ENCODE peak calls at places on chromosomes 13 and 19, in nine cellular contexts. Y, J, Z, O, A, V, F, Q and I are unnamed samples.

GRCh38 chr19:45864629-45865082 is 530 bp downstream of the FOXA3 start:
- DNase-seq in Y (no peak), J (no peak), Z (no peak), O (no peak), A (no peak), V (no peak), F (no peak), Q (no peak), I (no peak)

GRCh38 chr13:81664872-81665271 is 1323.9 kb upstream of the SPRY2 start:
- DNase-seq in Y (no peak), J (no peak), Z (no peak), O (no peak), A (no peak), V (no peak), F (no peak), Q (no peak), I (no peak)

GRCh38 chr13:102863590-102863989 is 17.8 kb downstream of the ERCC5 start:
- DNase-seq in Y (no peak), J (no peak), Z (no peak), O (no peak), A (no peak), V (no peak), F (no peak), Q (no peak), I (no peak)

GRCh38 chr19:48213959-48214358 is 41.8 kb downstream of the CARD8 start:
- DNase-seq in Y (no peak), J (no peak), Z (no peak), O (no peak), A (no peak), V (no peak), F (no peak), Q (no peak), I (no peak)

GRCh38 chr19:14383898-14384669 is 2.8 kb downstream of the ADGRE5 start:
- DNase-seq in Y (no peak), J (no peak), Z (no peak), O (no peak), A (no peak), V (peak), F (no peak), Q (peak), I (no peak)

GRCh38 chr13:79282976-79283375 is 123.1 kb downstream of the RBM26 start:
- DNase-seq in Y (no peak), J (no peak), Z (no peak), O (no peak), A (no peak), V (no peak), F (no peak), Q (no peak), I (no peak)

GRCh38 chr19:49690656-49691242 is at the start of gene CPT1C:
- DNase-seq in Y (no peak), J (peak), Z (peak), O (peak), A (peak), V (peak), F (peak), Q (peak), I (no peak)

GRCh38 chr13:49791214-49791752 is 1.2 kb downstream of the KPNA3 start:
- DNase-seq in Y (no peak), J (no peak), Z (peak), O (no peak), A (no peak), V (no peak), F (peak), Q (peak), I (no peak)

GRCh38 chr13:80979035-80979641 is 638.2 kb upstream of the SPRY2 start:
- DNase-seq in Y (no peak), J (no peak), Z (peak), O (peak), A (no peak), V (no peak), F (peak), Q (peak), I (no peak)

GRCh38 chr13:24148414-24149305 is 11.9 kb upstream of the SPATA13 start:
- DNase-seq in Y (no peak), J (peak), Z (peak), O (peak), A (no peak), V (no peak), F (no peak), Q (peak), I (no peak)

GRCh38 chr13:50700664-50701266 is 142.7 kb downstream of the DLEU7 start:
- DNase-seq in Y (no peak), J (no peak), Z (no peak), O (no peak), A (no peak), V (no peak), F (no peak), Q (no peak), I (no peak)

GRCh38 chr19:29947871-29948270 is 5.8 kb downstream of the URI1 start:
- DNase-seq in Y (no peak), J (no peak), Z (no peak), O (no peak), A (no peak), V (no peak), F (no peak), Q (no peak), I (no peak)

GRCh38 chr19:11324079-11324661 is 15.3 kb downstream of the RAB3D start:
- DNase-seq in Y (peak), J (peak), Z (peak), O (no peak), A (no peak), V (peak), F (no peak), Q (peak), I (no peak)

GRCh38 chr13:20230913-20231838 is 943 bp downstream of the GJB6 start:
- DNase-seq in Y (no peak), J (no peak), Z (no peak), O (peak), A (no peak), V (no peak), F (no peak), Q (no peak), I (no peak)

GRCh38 chr19:48466571-48467325 is 2.4 kb upstream of the CYTH2 start:
- DNase-seq in Y (no peak), J (no peak), Z (no peak), O (no peak), A (no peak), V (no peak), F (no peak), Q (peak), I (no peak)

GRCh38 chr13:47672982-47673670 is 327.9 kb downstream of the SUCLA2 start:
- DNase-seq in Y (no peak), J (no peak), Z (no peak), O (no peak), A (no peak), V (no peak), F (no peak), Q (no peak), I (no peak)

GRCh38 chr13:37966266-37966665 is 96.7 kb upstream of the TRPC4 start:
- DNase-seq in Y (no peak), J (no peak), Z (no peak), O (no peak), A (no peak), V (no peak), F (no peak), Q (no peak), I (no peak)

GRCh38 chr13:113766035-113766800 is 7.2 kb downstream of the TMEM255B start:
- DNase-seq in Y (no peak), J (no peak), Z (no peak), O (no peak), A (no peak), V (no peak), F (no peak), Q (no peak), I (peak)

GRCh38 chr19:12974301-12975220 is 5.2 kb downstream of the DAND5 start:
- DNase-seq in Y (no peak), J (no peak), Z (no peak), O (no peak), A (no peak), V (no peak), F (no peak), Q (no peak), I (no peak)

GRCh38 chr13:106373304-106373988 is 162.0 kb downstream of the EFNB2 start:
- DNase-seq in Y (no peak), J (no peak), Z (no peak), O (no peak), A (no peak), V (no peak), F (peak), Q (no peak), I (no peak)

GRCh38 chr19:46471116-46471733 is at the start of gene PNMA8A:
- DNase-seq in Y (no peak), J (peak), Z (no peak), O (peak), A (peak), V (peak), F (no peak), Q (peak), I (no peak)

GRCh38 chr13:109148243-109148642 is 518.8 kb downstream of the MYO16 start:
- DNase-seq in Y (no peak), J (no peak), Z (no peak), O (no peak), A (no peak), V (no peak), F (no peak), Q (no peak), I (no peak)

GRCh38 chr13:69010789-69011188 is 1096.8 kb upstream of the ATXN8OS start:
- DNase-seq in Y (no peak), J (no peak), Z (no peak), O (no peak), A (no peak), V (no peak), F (no peak), Q (no peak), I (no peak)

GRCh38 chr19:13622727-13623126 is 116.4 kb upstream of the CACNA1A start:
- DNase-seq in Y (no peak), J (no peak), Z (no peak), O (no peak), A (no peak), V (no peak), F (no peak), Q (no peak), I (peak)

GRCh38 chr13:51614350-51614786 is 30.1 kb downstream of the WDFY2 start:
- DNase-seq in Y (no peak), J (no peak), Z (no peak), O (no peak), A (no peak), V (no peak), F (peak), Q (peak), I (no peak)

GRCh38 chr19:7391218-7391670 is 42.5 kb downstream of the ARHGEF18 start:
- DNase-seq in Y (no peak), J (no peak), Z (no peak), O (no peak), A (no peak), V (no peak), F (no peak), Q (no peak), I (no peak)

GRCh38 chr13:77113496-77113895 is 86.5 kb upstream of the FBXL3 start:
- DNase-seq in Y (no peak), J (no peak), Z (no peak), O (no peak), A (no peak), V (no peak), F (no peak), Q (no peak), I (no peak)

GRCh38 chr19:28290963-28291657 is 921.8 kb downstream of the UQCRFS1 start:
- DNase-seq in Y (no peak), J (no peak), Z (no peak), O (peak), A (no peak), V (no peak), F (no peak), Q (no peak), I (no peak)